ENCODE peak calls at places on chromosomes 7 and 10, in five cellular contexts. N is stomach, R is naive B cell, V is cardiac fibroblast, P is mesothelial cell of epicardium. W is an unnamed sample.

GRCh38 chr7:4724648-4725013 is 42.5 kb downstream of the FOXK1 start:
- DNase-seq in R (no peak), N (no peak), P (no peak), V (peak; percentile 49), W (peak; percentile 51)

GRCh38 chr10:129642427-129642826 is 175.4 kb downstream of the MGMT start:
- DNase-seq in N (no peak), P (no peak), R (no peak), V (no peak), W (no peak)

GRCh38 chr7:24143547-24143946 is 140.4 kb upstream of the NPY start:
- DNase-seq in R (no peak), P (no peak), V (no peak), N (no peak), W (no peak)

GRCh38 chr10:81575007-81575406 is 300.0 kb upstream of the NRG3 start:
- DNase-seq in V (no peak), R (no peak), N (no peak), P (no peak), W (no peak)

GRCh38 chr10:7409045-7409731 is 1.6 kb downstream of the SFMBT2 start:
- DNase-seq in V (peak; percentile 39), P (no peak), N (no peak), R (peak; percentile 43), W (no peak)

GRCh38 chr7:151793531-151793935 is 83.4 kb downstream of the PRKAG2 start:
- DNase-seq in R (no peak), P (no peak), N (peak; percentile 82), V (peak; percentile 18), W (no peak)

GRCh38 chr10:112313911-112314310 is 30.7 kb downstream of the TECTB start:
- DNase-seq in P (no peak), N (no peak), V (no peak), R (no peak), W (peak; percentile 30)

GRCh38 chr7:37738338-37738737 is 54.8 kb downstream of the GPR141 start:
- DNase-seq in V (no peak), R (no peak), P (no peak), N (no peak), W (no peak)

GRCh38 chr7:43591551-43592180 is 8.8 kb downstream of the STK17A start:
- DNase-seq in P (no peak), N (no peak), V (no peak), R (no peak), W (no peak)

GRCh38 chr7:149854611-149855367 is 16.6 kb downstream of the ZNF862 start:
- DNase-seq in R (no peak), N (peak; percentile 90), P (no peak), V (peak; percentile 48), W (peak; percentile 34)

GRCh38 chr7:95886501-95887090 is 114.2 kb downstream of the DYNC1I1 start:
- DNase-seq in V (peak; percentile 44), R (no peak), N (no peak), P (no peak), W (peak; percentile 89)

GRCh38 chr10:119135517-119135890 is 30.0 kb downstream of the SFXN4 start:
- DNase-seq in P (no peak), V (peak; percentile 87), N (no peak), R (no peak), W (no peak)

GRCh38 chr7:137081694-137082093 is 213.2 kb downstream of the CHRM2 start:
- DNase-seq in N (peak; percentile 36), R (no peak), V (peak; percentile 97), P (no peak), W (no peak)

W was measured in lung microvascular endothelial cell.